ENCODE peak calls at places on chromosomes 13 and 19, in seven cellular contexts. One of them, this sample, is unnamed. For H3K4me1, the result is how much of the 10 kb centered on the place peaks cover.

GRCh38 chr19:39411006-39411831 is 1.2 kb upstream of the PLEKHG2 start:
- DNase-seq in H1: peak
- DNase-seq in mesenchymal stem cell: peak
- DNase-seq in mesendoderm: peak
- DNase-seq in IMR-90: peak
- DNase-seq in neuronal stem cell: no peak
- DNase-seq in H9: no peak
- DNase-seq in this sample: peak

GRCh38 chr19:6238643-6239281 is 41.0 kb downstream of the MLLT1 start:
- DNase-seq in neuronal stem cell: no peak
- DNase-seq in H1: no peak
- DNase-seq in mesenchymal stem cell: no peak
- DNase-seq in IMR-90: peak
- DNase-seq in mesendoderm: no peak
- DNase-seq in H9: no peak
- DNase-seq in this sample: no peak

GRCh38 chr13:81990652-81991051 is 1649.7 kb upstream of the SPRY2 start:
- DNase-seq in mesendoderm: peak
- DNase-seq in mesenchymal stem cell: no peak
- DNase-seq in H9: peak
- DNase-seq in H1: no peak
- DNase-seq in neuronal stem cell: no peak
- DNase-seq in IMR-90: no peak
- DNase-seq in this sample: no peak

GRCh38 chr19:41563847-41564514 is 12.0 kb upstream of the CEACAM21 start:
- DNase-seq in IMR-90: no peak
- DNase-seq in mesenchymal stem cell: no peak
- DNase-seq in mesendoderm: peak
- DNase-seq in H1: no peak
- DNase-seq in neuronal stem cell: no peak
- DNase-seq in H9: peak
- DNase-seq in this sample: no peak

GRCh38 chr13:44108345-44108858 is 228.7 kb downstream of the LACC1 start:
- DNase-seq in H9: no peak
- DNase-seq in IMR-90: no peak
- DNase-seq in H1: no peak
- DNase-seq in mesendoderm: peak
- DNase-seq in neuronal stem cell: no peak
- DNase-seq in mesenchymal stem cell: no peak
- DNase-seq in this sample: peak

GRCh38 chr13:93723316-93723715 is 496.7 kb downstream of the GPC6 start:
- DNase-seq in H9: no peak
- DNase-seq in mesendoderm: no peak
- DNase-seq in mesenchymal stem cell: no peak
- DNase-seq in H1: no peak
- DNase-seq in IMR-90: peak
- DNase-seq in neuronal stem cell: no peak
- DNase-seq in this sample: no peak

GRCh38 chr13:105956891-105957290 is 578.6 kb downstream of the EFNB2 start:
- DNase-seq in mesendoderm: no peak
- DNase-seq in H9: no peak
- DNase-seq in IMR-90: no peak
- DNase-seq in neuronal stem cell: no peak
- DNase-seq in mesenchymal stem cell: peak
- DNase-seq in H1: no peak
- DNase-seq in this sample: no peak

GRCh38 chr13:35554972-35555623 is 78.6 kb upstream of the MAB21L1 start:
- DNase-seq in IMR-90: no peak
- DNase-seq in H9: no peak
- DNase-seq in H1: no peak
- DNase-seq in mesendoderm: no peak
- DNase-seq in neuronal stem cell: no peak
- DNase-seq in mesenchymal stem cell: no peak
- DNase-seq in this sample: no peak

GRCh38 chr19:54418030-54418929 is 3.0 kb downstream of the TTYH1 start:
- DNase-seq in H1: peak
- DNase-seq in mesendoderm: peak
- DNase-seq in neuronal stem cell: no peak
- DNase-seq in mesenchymal stem cell: peak
- DNase-seq in IMR-90: peak
- DNase-seq in H9: no peak
- DNase-seq in this sample: no peak

GRCh38 chr19:12527034-12527836 is 24.0 kb downstream of the ZNF564 start:
- DNase-seq in neuronal stem cell: no peak
- DNase-seq in IMR-90: peak
- DNase-seq in mesenchymal stem cell: peak
- DNase-seq in H9: no peak
- DNase-seq in H1: no peak
- DNase-seq in mesendoderm: peak
- DNase-seq in this sample: no peak

GRCh38 chr19:32101206-32101605 is 244.2 kb upstream of the ZNF507 start:
- DNase-seq in H9: no peak
- DNase-seq in H1: no peak
- DNase-seq in neuronal stem cell: no peak
- DNase-seq in mesendoderm: no peak
- DNase-seq in mesenchymal stem cell: no peak
- DNase-seq in IMR-90: no peak
- DNase-seq in this sample: no peak

GRCh38 chr19:32615569-32615968 is 34.6 kb downstream of the PDCD5 start:
- DNase-seq in H1: no peak
- DNase-seq in H9: no peak
- DNase-seq in mesendoderm: no peak
- DNase-seq in mesenchymal stem cell: no peak
- DNase-seq in neuronal stem cell: no peak
- DNase-seq in IMR-90: no peak
- DNase-seq in this sample: no peak

GRCh38 chr19:47075179-47075811 is 26.9 kb upstream of the TMEM160 start:
- DNase-seq in H9: no peak
- DNase-seq in mesenchymal stem cell: no peak
- DNase-seq in IMR-90: peak
- DNase-seq in neuronal stem cell: no peak
- DNase-seq in H1: no peak
- DNase-seq in mesendoderm: no peak
- DNase-seq in this sample: no peak

GRCh38 chr13:101639711-101640110 is 187.2 kb downstream of the ITGBL1 start:
- DNase-seq in neuronal stem cell: no peak
- DNase-seq in mesendoderm: no peak
- DNase-seq in mesenchymal stem cell: no peak
- DNase-seq in H1: no peak
- DNase-seq in IMR-90: no peak
- DNase-seq in H9: no peak
- DNase-seq in this sample: no peak

GRCh38 chr13:30429721-30430694 is 7.7 kb downstream of the UBE2L5 start:
- DNase-seq in neuronal stem cell: no peak
- DNase-seq in H1: no peak
- DNase-seq in mesenchymal stem cell: peak
- DNase-seq in IMR-90: peak
- DNase-seq in mesendoderm: peak
- DNase-seq in H9: no peak
- DNase-seq in this sample: peak
- H3K27ac ChIP-seq in neuronal stem cell: no peak
- H3K27ac ChIP-seq in H1: no peak
- H3K27ac ChIP-seq in mesenchymal stem cell: peak
- H3K27ac ChIP-seq in IMR-90: peak
- H3K27ac ChIP-seq in mesendoderm: no peak
- H3K27ac ChIP-seq in H9: no peak
- H3K27ac ChIP-seq in this sample: peak

DNA sequence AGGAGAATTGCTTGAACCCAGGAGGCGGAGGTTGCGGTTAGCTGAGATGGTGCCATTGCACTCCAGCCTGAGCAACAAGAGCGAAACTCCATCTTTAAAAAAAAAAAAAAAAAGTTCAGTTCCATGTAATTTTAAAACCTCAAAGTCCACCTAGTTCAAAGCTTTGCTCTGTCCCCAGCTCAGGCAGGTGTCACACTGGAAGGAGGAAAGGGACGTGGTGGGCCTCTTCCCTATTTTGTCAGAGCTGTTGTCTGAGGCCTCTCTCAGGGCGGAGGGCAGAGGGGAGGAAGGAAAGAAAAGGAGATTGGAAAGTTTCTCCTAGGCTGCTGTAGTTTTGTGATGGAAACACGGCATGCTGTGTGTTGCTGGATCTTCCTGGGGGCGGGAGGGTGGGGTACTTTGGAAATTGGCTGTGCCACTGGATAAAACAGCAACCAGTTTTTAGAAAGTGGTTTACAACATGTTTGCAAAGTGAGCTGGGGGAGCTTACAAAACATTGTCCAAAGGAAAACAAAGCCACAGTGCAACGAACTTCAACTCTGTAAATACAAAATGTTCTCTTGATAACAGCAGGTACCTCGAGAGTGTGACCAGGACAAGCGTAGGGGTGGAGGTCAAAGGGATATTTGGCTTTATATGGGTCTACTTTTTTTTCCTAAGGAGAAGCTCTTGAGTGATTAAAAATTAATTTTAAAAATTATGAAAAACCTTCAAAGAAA is 2.3 kb downstream of the IGSF23 start:
- DNase-seq in H9: no peak
- DNase-seq in H1: no peak
- DNase-seq in IMR-90: no peak
- DNase-seq in neuronal stem cell: no peak
- DNase-seq in mesenchymal stem cell: no peak
- DNase-seq in mesendoderm: no peak
- DNase-seq in this sample: no peak
- H2BK120ac ChIP-seq in H9: no peak
- H2BK120ac ChIP-seq in H1: no peak
- H2BK120ac ChIP-seq in IMR-90: peak
- H2BK120ac ChIP-seq in neuronal stem cell: no peak
- H2BK120ac ChIP-seq in mesenchymal stem cell: no peak
- H2BK120ac ChIP-seq in mesendoderm: no peak
- H2BK120ac ChIP-seq in this sample: no peak

GRCh38 chr13:77326905-77327604 is at the start of gene MYCBP2:
- DNase-seq in mesendoderm: peak
- DNase-seq in neuronal stem cell: peak
- DNase-seq in H9: peak
- DNase-seq in H1: peak
- DNase-seq in IMR-90: peak
- DNase-seq in mesenchymal stem cell: peak
- DNase-seq in this sample: peak

GRCh38 chr13:77323858-77324257 is 3.0 kb downstream of the MYCBP2 start:
- DNase-seq in H1: no peak
- DNase-seq in mesenchymal stem cell: no peak
- DNase-seq in neuronal stem cell: no peak
- DNase-seq in H9: no peak
- DNase-seq in mesendoderm: no peak
- DNase-seq in IMR-90: no peak
- DNase-seq in this sample: no peak

GRCh38 chr13:77328819-77329132 is 1.9 kb upstream of the MYCBP2 start:
- DNase-seq in mesendoderm: no peak
- DNase-seq in H1: no peak
- DNase-seq in H9: no peak
- DNase-seq in mesenchymal stem cell: no peak
- DNase-seq in neuronal stem cell: no peak
- DNase-seq in IMR-90: no peak
- DNase-seq in this sample: no peak

GRCh38 chr13:77329133-77330008 is 2.5 kb upstream of the MYCBP2 start:
- DNase-seq in H1: peak
- DNase-seq in IMR-90: peak
- DNase-seq in mesendoderm: peak
- DNase-seq in neuronal stem cell: peak
- DNase-seq in mesenchymal stem cell: peak
- DNase-seq in H9: peak
- DNase-seq in this sample: peak

DNA sequence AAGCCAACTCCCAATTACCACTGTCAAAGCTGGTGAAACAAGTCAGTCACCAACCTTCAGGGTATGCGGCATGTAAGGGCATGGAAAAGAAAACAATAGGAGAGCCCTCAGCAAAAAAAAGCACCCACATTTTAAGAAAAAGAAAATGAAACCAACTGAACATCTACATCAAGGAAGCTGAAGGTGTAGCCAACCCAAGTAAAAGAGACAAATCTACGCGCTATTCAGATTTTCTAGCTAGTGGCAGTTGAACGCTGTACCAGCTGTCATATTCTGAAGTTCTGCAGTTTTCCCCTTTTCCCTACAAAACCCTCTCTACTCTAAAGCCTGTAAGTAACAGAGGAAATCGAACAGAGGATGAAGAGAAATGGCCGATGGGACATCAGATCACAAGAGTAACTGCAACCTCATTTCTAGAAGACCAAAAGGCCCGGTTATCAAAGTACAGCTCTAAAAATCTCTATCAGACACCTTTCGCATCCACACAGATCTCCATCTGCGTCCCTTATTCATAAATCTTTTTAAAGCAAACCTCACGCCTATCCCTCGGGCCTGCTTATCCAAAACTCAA is 1.4 kb downstream of the MYCBP2 start:
- DNase-seq in mesenchymal stem cell: peak
- DNase-seq in H1: no peak
- DNase-seq in IMR-90: no peak
- DNase-seq in neuronal stem cell: no peak
- DNase-seq in mesendoderm: no peak
- DNase-seq in H9: no peak
- DNase-seq in this sample: no peak
- H3K4me1 ChIP-seq in mesenchymal stem cell: under half
- H3K4me1 ChIP-seq in H1: under half
- H3K4me1 ChIP-seq in IMR-90: under half
- H3K4me1 ChIP-seq in neuronal stem cell: under half
- H3K4me1 ChIP-seq in mesendoderm: under half
- H3K4me1 ChIP-seq in H9: under half
- H3K4me1 ChIP-seq in this sample: under half

GRCh38 chr19:43581467-43581866 is 5.9 kb downstream of the PINLYP start:
- DNase-seq in mesenchymal stem cell: no peak
- DNase-seq in H1: no peak
- DNase-seq in IMR-90: no peak
- DNase-seq in H9: no peak
- DNase-seq in mesendoderm: no peak
- DNase-seq in neuronal stem cell: no peak
- DNase-seq in this sample: no peak

GRCh38 chr19:43586346-43586745 is 9.6 kb downstream of the IRGQ start:
- DNase-seq in mesenchymal stem cell: no peak
- DNase-seq in neuronal stem cell: no peak
- DNase-seq in mesendoderm: no peak
- DNase-seq in H1: no peak
- DNase-seq in H9: no peak
- DNase-seq in IMR-90: no peak
- DNase-seq in this sample: no peak

GRCh38 chr19:43582495-43582894 is 6.9 kb downstream of the PINLYP start:
- DNase-seq in neuronal stem cell: no peak
- DNase-seq in mesenchymal stem cell: no peak
- DNase-seq in mesendoderm: no peak
- DNase-seq in H1: no peak
- DNase-seq in H9: no peak
- DNase-seq in IMR-90: no peak
- DNase-seq in this sample: no peak

GRCh38 chr19:43589277-43589676 is 6.7 kb downstream of the IRGQ start:
- DNase-seq in H1: no peak
- DNase-seq in mesenchymal stem cell: no peak
- DNase-seq in H9: no peak
- DNase-seq in mesendoderm: no peak
- DNase-seq in neuronal stem cell: no peak
- DNase-seq in IMR-90: no peak
- DNase-seq in this sample: no peak

DNA sequence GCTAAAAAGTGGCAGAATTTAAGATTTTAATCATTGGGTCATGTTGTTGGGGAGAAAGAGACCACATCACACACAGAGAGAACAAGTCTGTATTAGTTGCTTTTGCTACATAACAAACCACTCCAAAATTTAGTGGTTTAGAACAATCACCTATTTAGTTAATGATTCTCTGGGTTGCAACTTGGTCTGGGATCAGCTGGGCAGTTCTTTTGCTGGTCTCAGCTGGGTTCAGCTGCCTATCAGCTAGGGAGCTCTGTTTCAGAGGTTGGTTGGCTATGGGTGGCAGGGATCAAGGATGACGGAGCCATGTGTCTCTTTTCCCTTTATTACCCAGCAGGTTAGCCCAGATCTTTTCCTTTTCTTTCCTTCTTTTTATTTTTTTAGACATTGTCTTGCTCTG is 8.9 kb downstream of the PINLYP start:
- DNase-seq in mesenchymal stem cell: no peak
- DNase-seq in H1: no peak
- DNase-seq in H9: no peak
- DNase-seq in neuronal stem cell: no peak
- DNase-seq in mesendoderm: no peak
- DNase-seq in IMR-90: no peak
- DNase-seq in this sample: no peak
- H3K27ac ChIP-seq in mesenchymal stem cell: peak
- H3K27ac ChIP-seq in H1: no peak
- H3K27ac ChIP-seq in H9: no peak
- H3K27ac ChIP-seq in neuronal stem cell: no peak
- H3K27ac ChIP-seq in mesendoderm: no peak
- H3K27ac ChIP-seq in IMR-90: no peak
- H3K27ac ChIP-seq in this sample: no peak